ENCODE peak calls at places on chromosomes 2 and 18, in seven cellular contexts. X, R, Z, K, L, T and V are unnamed samples.

GRCh38 chr2:70412294-70413075 is 110.6 kb upstream of the FAM136A start:
- DNase-seq in X (no peak), R (no peak), Z (no peak), K (no peak), L (no peak), T (no peak), V (peak; percentile 11)

GRCh38 chr2:29495068-29495467 is 379.9 kb downstream of the CLIP4 start:
- DNase-seq in X (no peak), R (no peak), Z (no peak), K (no peak), L (no peak), T (no peak), V (no peak)

GRCh38 chr2:469521-469920 is 181.6 kb upstream of the ALKAL2 start:
- DNase-seq in X (no peak), R (no peak), Z (no peak), K (no peak), L (no peak), T (no peak), V (no peak)

GRCh38 chr2:127392133-127392827 is 4.5 kb upstream of the MAP3K2 start:
- DNase-seq in X (no peak), R (no peak), Z (no peak), K (no peak), L (no peak), T (peak; percentile 49), V (no peak)

GRCh38 chr2:96164459-96165184 is 19.4 kb upstream of the DUSP2 start:
- DNase-seq in X (no peak), R (no peak), Z (no peak), K (peak; percentile 75), L (no peak), T (no peak), V (peak; percentile 23)

GRCh38 chr2:191533693-191534175 is 144.2 kb upstream of the NABP1 start:
- DNase-seq in X (no peak), R (no peak), Z (no peak), K (no peak), L (no peak), T (no peak), V (no peak)

GRCh38 chr2:219551863-219552381 is 8.1 kb downstream of the TMEM198 start:
- DNase-seq in X (no peak), R (no peak), Z (no peak), K (no peak), L (no peak), T (peak; percentile 28), V (no peak)

GRCh38 chr18:49761771-49762170 is 51.6 kb downstream of the ACAA2 start:
- DNase-seq in X (no peak), R (no peak), Z (no peak), K (no peak), L (no peak), T (no peak), V (no peak)